ENCODE peak calls at places on chromosomes 5 and 9, in eight cellular contexts. R, X, H, S, G, A, N and O are unnamed samples.

GRCh38 chr5:135063511-135064234 is 29.6 kb upstream of the PITX1 start:
- DNase-seq in X (no peak), N (no peak), H (no peak), G (no peak), S (no peak), A (no peak), R (no peak), O (no peak)

GRCh38 chr5:33641722-33642505 is 201.1 kb downstream of the TARS1 start:
- DNase-seq in G (no peak), X (peak; percentile 51), H (no peak), A (no peak), N (no peak), S (peak; percentile 88), R (no peak), O (no peak)

GRCh38 chr5:1380011-1380817 is 35.3 kb upstream of the CLPTM1L start:
- DNase-seq in H (peak; percentile 67), R (peak; percentile 15), S (peak; percentile 3), X (peak; percentile 71), A (peak; percentile 34), N (no peak), G (no peak), O (peak; percentile 81)

GRCh38 chr9:114860187-114860586 is 54.3 kb upstream of the TNFSF15 start:
- DNase-seq in R (no peak), G (no peak), X (no peak), H (no peak), S (no peak), A (no peak), N (no peak), O (no peak)

GRCh38 chr9:87515086-87515485 is 17.4 kb downstream of the DAPK1 start:
- DNase-seq in R (no peak), N (no peak), X (no peak), G (no peak), H (no peak), A (no peak), S (no peak), O (no peak)

GRCh38 chr9:101418518-101419111 is 17.0 kb downstream of the ALDOB start:
- DNase-seq in S (peak; percentile 48), X (no peak), G (no peak), R (no peak), A (no peak), N (no peak), H (no peak), O (no peak)

GRCh38 chr5:132005591-132005990 is 5.9 kb downstream of the ACSL6 start:
- DNase-seq in A (no peak), S (no peak), N (no peak), H (no peak), R (no peak), X (no peak), G (no peak), O (no peak)

GRCh38 chr5:131460867-131461572 is 174.0 kb downstream of the RAPGEF6 start:
- DNase-seq in G (no peak), R (no peak), N (no peak), H (peak; percentile 15), S (no peak), A (no peak), X (no peak), O (no peak)

GRCh38 chr9:76787677-76788076 is 23.4 kb downstream of the PCA3 start:
- DNase-seq in G (no peak), R (no peak), X (no peak), N (no peak), A (no peak), H (no peak), S (no peak), O (no peak)

GRCh38 chr9:123269316-123269715 is 930 bp upstream of the STRBP start:
- DNase-seq in S (no peak), G (no peak), H (no peak), R (no peak), X (no peak), A (no peak), N (no peak), O (no peak)

GRCh38 chr5:178249191-178249989 is 16.8 kb upstream of the PHYKPL start:
- DNase-seq in S (peak; percentile 76), N (no peak), H (no peak), A (no peak), R (no peak), G (no peak), X (no peak), O (no peak)

GRCh38 chr5:14406554-14406849 is 175.1 kb upstream of the OTULINL start:
- DNase-seq in A (no peak), X (no peak), R (no peak), H (no peak), G (peak; percentile 59), N (no peak), S (peak; percentile 80), O (no peak)

GRCh38 chr9:34983209-34983608 is 6.3 kb upstream of the DNAJB5 start:
- DNase-seq in H (no peak), S (no peak), R (no peak), X (no peak), A (no peak), G (no peak), N (no peak), O (no peak)

GRCh38 chr5:132477784-132478497 is 12.6 kb downstream of the IRF1 start:
- DNase-seq in H (no peak), G (no peak), X (no peak), A (no peak), S (no peak), R (no peak), N (no peak), O (no peak)

GRCh38 chr5:132653716-132654115 is 4.3 kb upstream of the IL13 start:
- DNase-seq in H (no peak), N (no peak), S (no peak), R (no peak), A (no peak), G (no peak), X (no peak), O (no peak)

GRCh38 chr5:54186108-54186507 is 124.3 kb downstream of the ARL15 start:
- DNase-seq in X (peak; percentile 74), G (no peak), A (no peak), N (no peak), H (no peak), S (no peak), R (no peak), O (no peak)

GRCh38 chr5:400282-401215 is 42.4 kb upstream of the EXOC3 start:
- DNase-seq in S (no peak), G (no peak), R (peak; percentile 2), X (no peak), N (no peak), H (peak; percentile 2), A (no peak), O (no peak)

GRCh38 chr5:95471447-95471846 is 80.3 kb downstream of the FAM81B start:
- DNase-seq in G (no peak), S (no peak), X (no peak), R (no peak), A (no peak), H (no peak), N (no peak), O (no peak)

GRCh38 chr9:135925496-135926133 is 18.3 kb upstream of the CAMSAP1 start:
- DNase-seq in N (no peak), G (no peak), R (no peak), H (no peak), A (no peak), S (peak; percentile 75), X (no peak), O (no peak)

DNA sequence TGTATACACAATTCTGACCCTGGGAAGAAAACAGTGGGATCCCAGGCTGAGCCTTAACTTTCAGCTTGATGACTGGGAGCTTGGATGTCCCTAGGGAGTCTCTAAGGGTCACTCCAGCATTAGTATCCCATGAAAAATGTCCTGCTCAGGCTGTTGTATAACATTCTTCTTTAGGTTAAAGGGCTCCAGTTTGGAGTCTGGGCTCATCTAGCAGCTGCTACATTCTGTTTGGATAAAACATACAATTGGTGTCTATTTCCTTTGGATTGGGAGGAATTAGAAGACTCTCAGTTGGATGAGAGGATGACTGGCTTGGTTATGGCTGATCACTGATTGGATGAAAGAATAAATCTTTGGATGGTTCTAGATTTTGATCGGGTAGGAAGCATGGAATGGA is 7.3 kb upstream of the MYOZ3 start:
- DNase-seq in H (no peak), S (no peak), X (no peak), A (no peak), R (no peak), N (no peak), G (no peak), O (no peak)
- H3K4me1 ChIP-seq in H (peaks cover 59% of the 10 kb centered on the region), S (no peaks in the 10 kb centered on the region), X (peaks cover 6% of the 10 kb centered on the region), A (peaks cover 86% of the 10 kb centered on the region), R (no peaks in the 10 kb centered on the region), N (no peaks in the 10 kb centered on the region), G (peaks cover 22% of the 10 kb centered on the region), O (peaks cover 21% of the 10 kb centered on the region)

GRCh38 chr9:21565137-21565536 is 83.0 kb upstream of the IFNE start:
- DNase-seq in R (no peak), G (no peak), X (no peak), N (no peak), S (peak; percentile 76), H (no peak), A (no peak), O (no peak)

GRCh38 chr9:21560281-21560745 is 78.2 kb upstream of the IFNE start:
- DNase-seq in S (no peak), R (no peak), A (no peak), G (no peak), H (no peak), N (no peak), X (no peak), O (no peak)

GRCh38 chr9:21567926-21568325 is 85.8 kb upstream of the IFNE start:
- DNase-seq in H (no peak), S (no peak), R (no peak), X (no peak), N (no peak), G (no peak), A (no peak), O (no peak)

GRCh38 chr9:21561502-21561901 is 79.4 kb upstream of the IFNE start:
- DNase-seq in G (no peak), H (no peak), S (no peak), A (no peak), R (no peak), N (no peak), X (no peak), O (no peak)

DNA sequence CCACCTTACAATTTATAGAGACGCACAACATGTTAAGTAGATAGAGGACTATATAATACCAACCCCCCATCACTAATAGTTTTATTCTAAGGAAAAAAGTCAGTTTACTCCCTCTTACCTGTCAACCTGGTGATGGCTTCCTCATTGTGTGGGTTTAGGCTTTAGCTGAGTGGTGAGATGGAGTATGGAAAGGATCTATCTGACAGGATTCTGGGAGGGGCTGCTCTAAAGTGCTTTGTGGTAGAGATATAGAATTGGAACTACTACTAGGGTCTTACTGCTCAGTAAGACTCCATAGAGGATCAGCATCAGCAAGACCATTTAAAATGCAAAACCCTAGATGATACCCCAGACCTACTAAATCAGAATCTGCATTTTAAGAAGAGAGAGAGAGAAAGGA is 82.1 kb upstream of the IFNE start:
- DNase-seq in N (no peak), R (no peak), H (no peak), A (no peak), S (no peak), G (no peak), X (no peak), O (no peak)
- H3K4me3 ChIP-seq in N (no peak overlapping the region), R (no peak overlapping the region), H (no peak overlapping the region), A (no peak overlapping the region), S (no peak overlapping the region), G (peak overlapping the region; percentile 23), X (no peak overlapping the region), O (no peak overlapping the region)

GRCh38 chr9:98991981-98992884 is 48.5 kb downstream of the COL15A1 start:
- DNase-seq in G (no peak), S (no peak), X (no peak), H (no peak), R (no peak), N (no peak), A (peak; percentile 18), O (peak; percentile 58)
- H3K4me1 ChIP-seq in G (no peaks in the 10 kb centered on the region), S (no peaks in the 10 kb centered on the region), X (no peaks in the 10 kb centered on the region), H (no peaks in the 10 kb centered on the region), R (no peaks in the 10 kb centered on the region), N (no peaks in the 10 kb centered on the region), A (peaks cover 57% of the 10 kb centered on the region), O (peaks cover 28% of the 10 kb centered on the region)

GRCh38 chr5:151775025-151775606 is 3.4 kb downstream of the G3BP1 start:
- DNase-seq in X (no peak), R (no peak), S (no peak), N (no peak), G (no peak), H (no peak), A (no peak), O (no peak)
- H3K4me3 ChIP-seq in X (no peak overlapping the region), R (no peak overlapping the region), S (no peak overlapping the region), N (no peak overlapping the region), G (peak overlapping the region; percentile 6), H (no peak overlapping the region), A (peak overlapping the region; percentile 78), O (no peak overlapping the region)